ENCODE peak calls at places on chromosomes 7 and 10, in six cellular contexts. M, X, T, U, A and K are unnamed samples.

GRCh38 chr10:103466734-103467133 is 8.0 kb upstream of the CALHM1 start:
- DNase-seq in A (peak; percentile 38), U (no peak), M (no peak), X (peak; percentile 28), T (no peak), K (peak; percentile 43)

GRCh38 chr10:112261281-112261822 is 21.8 kb upstream of the TECTB start:
- DNase-seq in A (peak; percentile 56), U (no peak), T (peak; percentile 48), M (no peak), X (peak; percentile 77), K (no peak)

GRCh38 chr10:114758331-114758730 is 63.2 kb upstream of the FHIP2A start:
- DNase-seq in A (no peak), X (peak; percentile 21), U (no peak), M (no peak), T (no peak), K (no peak)

GRCh38 chr10:60964257-60965235 is 20.6 kb upstream of the RHOBTB1 start:
- DNase-seq in M (peak; percentile 56), X (peak; percentile 91), U (no peak), A (peak; percentile 95), T (peak; percentile 98), K (peak; percentile 82)

GRCh38 chr10:13648425-13648824 is 61.7 kb downstream of the PRPF18 start:
- DNase-seq in X (no peak), T (no peak), M (no peak), A (no peak), U (no peak), K (no peak)

GRCh38 chr7:46545790-46546189 is 624.7 kb upstream of the IGFBP3 start:
- DNase-seq in A (peak; percentile 83), M (no peak), T (peak; percentile 94), X (peak; percentile 83), U (no peak), K (peak; percentile 83)

GRCh38 chr7:82481499-82482097 is 38.0 kb upstream of the CACNA2D1 start:
- DNase-seq in U (no peak), M (no peak), T (peak; percentile 36), A (peak; percentile 38), X (peak; percentile 43), K (peak; percentile 23)

GRCh38 chr7:143025331-143025730 is 1.6 kb downstream of the OR9A2 start:
- DNase-seq in T (no peak), A (no peak), M (no peak), X (no peak), U (no peak), K (no peak)

GRCh38 chr10:6990891-6991290 is 410.8 kb upstream of the PRKCQ start:
- DNase-seq in M (no peak), T (no peak), U (no peak), X (no peak), A (no peak), K (no peak)

GRCh38 chr7:78326870-78327269 is 528.3 kb downstream of the PHTF2 start:
- DNase-seq in X (peak; percentile 15), M (no peak), A (no peak), T (no peak), U (no peak), K (no peak)

GRCh38 chr10:659710-660141 is 29.7 kb downstream of the DIP2C start:
- DNase-seq in A (peak; percentile 96), M (no peak), U (no peak), T (no peak), X (peak; percentile 87), K (no peak)

GRCh38 chr7:90613088-90613498 is 17.0 kb downstream of the CDK14 start:
- DNase-seq in X (peak; percentile 43), A (peak; percentile 77), T (peak; percentile 43), M (no peak), U (no peak), K (no peak)

GRCh38 chr7:131970602-131971001 is 414.2 kb upstream of the PODXL start:
- DNase-seq in T (no peak), M (no peak), U (no peak), X (no peak), A (no peak), K (no peak)

GRCh38 chr7:30928254-30928872 is 16.7 kb downstream of the AQP1 start:
- DNase-seq in X (no peak), M (no peak), A (no peak), T (no peak), U (peak; percentile 24), K (no peak)

GRCh38 chr10:2968401-2968800 is 98.9 kb upstream of the PFKP start:
- DNase-seq in A (peak; percentile 24), M (no peak), T (peak; percentile 50), X (peak; percentile 67), U (no peak), K (no peak)

GRCh38 chr10:133528845-133529575 is 1.8 kb downstream of the CYP2E1 start:
- DNase-seq in X (peak; percentile 6), T (no peak), M (no peak), U (no peak), A (no peak), K (no peak)

GRCh38 chr10:91049961-91050360 is 129.1 kb upstream of the ANKRD1 start:
- DNase-seq in A (no peak), X (no peak), M (no peak), U (no peak), T (no peak), K (no peak)

GRCh38 chr7:137760111-137760510 is 86.7 kb downstream of the DGKI start:
- DNase-seq in T (peak; percentile 19), M (peak; percentile 69), A (no peak), U (no peak), X (no peak), K (peak; percentile 93)

GRCh38 chr10:105974803-105975456 is 1189.6 kb downstream of the SORCS1 start:
- DNase-seq in A (no peak), T (no peak), M (no peak), X (peak; percentile 1), U (no peak), K (peak; percentile 62)

GRCh38 chr7:112338786-112339185 is 111.5 kb upstream of the IFRD1 start:
- DNase-seq in U (no peak), A (no peak), M (no peak), X (no peak), T (no peak), K (no peak)

GRCh38 chr10:80382989-80383388 is 25.4 kb upstream of the PRXL2A start:
- DNase-seq in T (peak; percentile 76), A (peak; percentile 63), U (peak; percentile 49), M (no peak), X (peak; percentile 11), K (peak; percentile 78)

GRCh38 chr7:83119002-83119358 is 43.7 kb downstream of the PCLO start:
- DNase-seq in T (no peak), X (no peak), M (no peak), A (peak; percentile 8), U (no peak), K (peak; percentile 23)

GRCh38 chr10:100528885-100529472 is 692 bp downstream of the NDUFB8 start:
- DNase-seq in T (no peak), A (peak; percentile 24), U (no peak), M (no peak), X (no peak), K (peak; percentile 14)

GRCh38 chr10:97780991-97781540 is 9.3 kb upstream of the SFRP5 start:
- DNase-seq in X (no peak), U (no peak), A (no peak), M (no peak), T (no peak), K (no peak)

GRCh38 chr7:93307131-93307660 is 75.0 kb downstream of the VPS50 start:
- DNase-seq in T (peak; percentile 94), X (peak; percentile 86), M (no peak), U (no peak), A (peak; percentile 70), K (no peak)

GRCh38 chr7:135755351-135755753 is 6.7 kb upstream of the FAM180A start:
- DNase-seq in T (no peak), U (no peak), M (no peak), X (no peak), A (no peak), K (no peak)

GRCh38 chr7:100191775-100192174 is 14.1 kb downstream of the STAG3 start:
- DNase-seq in U (no peak), M (no peak), T (peak; percentile 66), A (peak; percentile 45), X (peak; percentile 78), K (no peak)

GRCh38 chr7:100189061-100189460 is 11.3 kb downstream of the STAG3 start:
- DNase-seq in M (no peak), X (no peak), T (no peak), U (no peak), A (no peak), K (no peak)

GRCh38 chr7:100195222-100195621 is 17.5 kb downstream of the STAG3 start:
- DNase-seq in X (no peak), U (no peak), A (no peak), T (no peak), M (no peak), K (no peak)

GRCh38 chr7:100190059-100190711 is 12.5 kb downstream of the STAG3 start:
- DNase-seq in A (peak; percentile 51), X (peak; percentile 62), M (no peak), T (peak; percentile 54), U (no peak), K (peak; percentile 52)

GRCh38 chr7:100192951-100193350 is 15.2 kb downstream of the STAG3 start:
- DNase-seq in A (no peak), X (no peak), U (no peak), T (no peak), M (no peak), K (no peak)
- H3K4me3 ChIP-seq in A (no peak overlapping the region), X (no peak overlapping the region), U (no peak overlapping the region), T (no peak overlapping the region), M (no peak overlapping the region), K (no peak overlapping the region)

DNA sequence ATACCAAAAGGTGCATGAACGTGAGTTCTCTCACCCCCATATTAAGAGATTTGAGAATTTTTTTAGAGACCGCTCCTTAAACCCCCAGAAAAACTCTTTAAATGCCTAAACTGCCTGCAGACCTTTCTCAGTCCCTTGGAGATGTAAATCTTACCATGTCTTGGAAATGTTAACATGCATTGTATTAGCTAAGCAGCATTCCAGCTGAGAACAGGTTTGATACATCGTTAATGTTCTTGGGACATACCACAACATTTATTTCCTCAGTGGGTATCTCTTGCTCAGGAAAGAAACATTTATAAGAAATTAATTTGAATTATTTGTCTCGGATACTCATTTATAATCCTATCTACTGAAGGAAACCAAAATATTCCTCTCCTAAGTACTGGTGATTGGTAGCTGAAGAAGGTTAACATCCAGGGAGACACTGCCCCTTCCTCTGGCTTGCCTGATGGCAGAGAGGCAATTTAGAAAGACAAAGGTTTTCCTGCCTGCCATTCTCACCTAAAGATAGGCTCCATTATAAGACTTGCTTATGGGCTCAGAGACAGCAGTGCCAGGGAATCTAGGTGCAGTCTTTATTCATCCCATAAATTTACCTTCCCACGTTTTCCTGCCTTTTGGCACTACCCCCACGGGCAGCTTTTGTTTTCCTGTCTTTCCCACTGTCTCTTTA is 141.2 kb downstream of the COBL start:
- DNase-seq in X (no peak), M (no peak), U (no peak), T (no peak), A (no peak), K (peak; percentile 57)
- H2AK5ac ChIP-seq in X (no peak overlapping the region), M (no peak overlapping the region), U (no peak overlapping the region), T (no peak overlapping the region), A (no peak overlapping the region), K (no peak overlapping the region)

DNA sequence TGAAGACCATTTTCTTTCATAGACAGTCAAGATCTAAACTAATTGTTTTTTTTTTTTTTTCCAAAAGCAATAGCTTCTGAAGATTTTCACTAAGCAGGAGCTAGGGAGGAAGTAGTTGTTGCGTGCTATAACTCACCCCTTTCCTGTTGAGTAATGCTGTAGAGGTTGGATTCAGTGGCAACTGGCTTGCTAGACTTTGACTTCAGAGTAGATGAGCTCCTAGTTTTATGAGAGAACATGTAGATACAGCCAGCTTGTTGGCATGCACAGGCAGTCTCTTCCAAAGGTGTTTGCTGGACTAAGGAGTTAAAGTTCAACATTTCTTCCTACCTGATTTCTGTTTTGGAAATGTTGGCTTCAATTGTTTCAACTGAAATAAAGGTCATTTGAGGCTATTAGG is 66.2 kb upstream of the MXI1 start:
- DNase-seq in U (no peak), X (peak; percentile 21), A (peak; percentile 44), M (no peak), T (no peak), K (no peak)
- H3K18ac ChIP-seq in U (no peak overlapping the region), X (no peak overlapping the region), A (no peak overlapping the region), M (no peak overlapping the region), T (no peak overlapping the region), K (no peak overlapping the region)

GRCh38 chr10:34816067-34817002 is 1.2 kb upstream of the PARD3 start:
- DNase-seq in A (peak; percentile 67), X (peak; percentile 30), T (peak; percentile 67), U (no peak), M (peak; percentile 23), K (peak; percentile 57)
- H3K4me3 ChIP-seq in A (peak overlapping the region; percentile 80), X (peak overlapping the region; percentile 98), T (no peak overlapping the region), U (peak overlapping the region; percentile 98), M (peak overlapping the region; percentile 82), K (peak overlapping the region; percentile 48)